ENCODE peak calls at places on chromosome 3, in four cellular contexts. C is GM12878, J is K562, W is A549. R is an unnamed sample.

GRCh38 chr3:58658508-58658907 is 8.1 kb downstream of the FAM3D start:
- DNase-seq in C (no peak), J (peak; percentile 21), W (no peak), R (no peak)

GRCh38 chr3:98556164-98557130 is 24.7 kb downstream of the GPR15 start:
- DNase-seq in C (peak; percentile 99), J (no peak), W (no peak), R (no peak)

GRCh38 chr3:106552401-106553043 is 683.7 kb upstream of the CBLB start:
- DNase-seq in C (no peak), J (no peak), W (no peak), R (no peak)

GRCh38 chr3:73399106-73399505 is 225.6 kb downstream of the PDZRN3 start:
- DNase-seq in C (no peak), J (no peak), W (no peak), R (no peak)

GRCh38 chr3:163722421-163722820 is 1355.9 kb downstream of the SI start:
- DNase-seq in C (no peak), J (no peak), W (no peak), R (no peak)

GRCh38 chr3:120177151-120177550 is 82.9 kb upstream of the GSK3B start:
- DNase-seq in C (no peak), J (no peak), W (peak; percentile 87), R (peak; percentile 22)

GRCh38 chr3:5250467-5251195 is 63.1 kb downstream of the EDEM1 start:
- DNase-seq in C (no peak), J (no peak), W (peak; percentile 33), R (peak; percentile 37)

GRCh38 chr3:188689101-188689574 is 482.6 kb upstream of the TPRG1 start:
- DNase-seq in C (no peak), J (no peak), W (no peak), R (no peak)

GRCh38 chr3:123518892-123519485 is 65.9 kb downstream of the HACD2 start:
- DNase-seq in C (no peak), J (no peak), W (no peak), R (no peak)

GRCh38 chr3:111173328-111173900 is 101.8 kb downstream of the NECTIN3 start:
- DNase-seq in C (no peak), J (no peak), W (no peak), R (no peak)

GRCh38 chr3:66210687-66211295 is 10.0 kb upstream of the SLC25A26 start:
- DNase-seq in C (no peak), J (no peak), W (no peak), R (no peak)

GRCh38 chr3:152147748-152148147 is 121.0 kb upstream of the MBNL1 start:
- DNase-seq in C (no peak), J (no peak), W (no peak), R (no peak)

GRCh38 chr3:180117381-180118163 is 80.8 kb upstream of the PEX5L start:
- DNase-seq in C (no peak), J (no peak), W (no peak), R (no peak)

GRCh38 chr3:151971194-151971771 is 97.8 kb downstream of the SUCNR1 start:
- DNase-seq in C (no peak), J (no peak), W (no peak), R (no peak)

GRCh38 chr3:144624656-144625055 is 653.0 kb downstream of the DIPK2A start:
- DNase-seq in C (no peak), J (no peak), W (no peak), R (no peak)

GRCh38 chr3:105930733-105931132 is 61.9 kb upstream of the CBLB start:
- DNase-seq in C (no peak), J (no peak), W (no peak), R (no peak)

GRCh38 chr3:187242435-187242834 is 45.1 kb downstream of the RTP1 start:
- DNase-seq in C (no peak), J (no peak), W (no peak), R (no peak)

GRCh38 chr3:65027335-65027734 is 339.5 kb upstream of the ADAMTS9 start:
- DNase-seq in C (no peak), J (no peak), W (no peak), R (no peak)

GRCh38 chr3:52423214-52423613 is 21.7 kb downstream of the SEMA3G start:
- DNase-seq in C (no peak), J (no peak), W (no peak), R (no peak)

GRCh38 chr3:48492461-48493202 is 11.3 kb downstream of the SHISA5 start:
- DNase-seq in C (no peak), J (no peak), W (no peak), R (no peak)

GRCh38 chr3:194585880-194586281 is 47.3 kb downstream of the TMEM44 start:
- DNase-seq in C (no peak), J (no peak), W (no peak), R (no peak)

GRCh38 chr3:50807266-50807665 is 132.5 kb downstream of the DOCK3 start:
- DNase-seq in C (no peak), J (no peak), W (no peak), R (no peak)

GRCh38 chr3:182393151-182393550 is 400.2 kb upstream of the ATP11B start:
- DNase-seq in C (no peak), J (no peak), W (no peak), R (no peak)

GRCh38 chr3:182392182-182392917 is 401.0 kb upstream of the ATP11B start:
- DNase-seq in C (no peak), J (no peak), W (no peak), R (no peak)

GRCh38 chr3:182385356-182385755 is 407.9 kb upstream of the ATP11B start:
- DNase-seq in C (no peak), J (no peak), W (no peak), R (no peak)

GRCh38 chr3:182388506-182388905 is 404.8 kb upstream of the ATP11B start:
- DNase-seq in C (no peak), J (no peak), W (no peak), R (no peak)

DNA sequence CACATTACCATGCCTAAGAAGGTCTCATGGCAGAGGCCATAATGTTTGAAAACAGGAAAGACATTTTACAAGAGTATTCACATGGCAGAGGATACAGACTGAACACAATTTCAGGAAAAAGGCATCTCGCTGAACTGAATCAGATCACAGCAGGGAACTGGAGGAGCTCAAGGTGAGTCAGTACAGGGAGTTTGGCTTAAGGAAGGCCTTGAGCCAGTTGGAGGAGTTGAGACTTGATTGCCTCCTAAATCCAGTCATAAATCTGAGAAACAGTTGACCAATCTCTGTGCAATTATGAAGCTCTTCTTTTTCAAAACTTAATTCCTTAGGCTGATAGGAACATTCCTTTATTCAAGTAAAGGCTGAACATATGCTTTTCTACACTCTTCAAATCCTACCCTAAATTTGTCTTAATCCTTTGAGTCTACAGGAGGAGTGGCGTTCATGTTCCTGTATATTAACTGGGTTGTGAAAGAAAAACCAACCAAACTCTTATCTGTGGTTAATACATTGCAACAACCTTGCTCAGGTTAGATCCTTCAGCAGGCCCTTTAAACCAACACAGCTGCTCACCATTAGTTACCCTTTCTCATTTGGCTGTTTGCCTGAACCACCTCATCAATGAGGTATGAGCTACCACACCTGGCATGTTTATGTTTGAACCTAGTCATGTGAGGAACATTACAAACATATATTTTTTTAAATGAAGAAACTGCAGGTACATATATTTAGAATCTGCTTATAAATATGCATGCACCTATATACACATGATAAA is 404.1 kb upstream of the ATP11B start:
- DNase-seq in C (no peak), J (no peak), W (no peak), R (no peak)
- TF ChIP-seq RCOR1 in C (no peak), J (no peak), W (no peak), R (no peak)

GRCh38 chr3:53612508-53612907 is 118.1 kb downstream of the CACNA1D start:
- DNase-seq in C (no peak), J (no peak), W (no peak), R (no peak)
- H3K4me1 ChIP-seq in C (no peaks in the 10 kb centered on the region), J (no peaks in the 10 kb centered on the region), W (no peaks in the 10 kb centered on the region), R (no peaks in the 10 kb centered on the region)

DNA sequence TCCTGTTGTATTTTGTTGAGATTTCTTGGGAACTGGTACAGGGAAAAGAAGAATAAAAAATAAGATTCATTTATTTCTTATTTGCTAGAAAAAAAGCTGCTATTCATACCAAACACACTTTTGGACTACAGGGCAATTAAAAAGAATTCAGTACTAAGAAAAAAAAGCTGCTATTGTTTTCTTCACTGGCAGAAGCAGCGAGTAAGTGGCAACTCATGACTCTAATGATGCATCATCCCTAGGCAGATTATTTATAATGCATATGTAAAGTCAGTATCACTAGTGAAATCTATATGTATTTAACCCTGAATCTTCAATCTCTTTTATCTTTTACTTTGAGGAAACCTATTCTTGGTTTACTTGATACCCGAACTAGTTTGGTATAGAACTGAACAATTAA is 15.2 kb downstream of the PFN2 start:
- DNase-seq in C (no peak), J (no peak), W (no peak), R (no peak)
- H3K27ac ChIP-seq in C (no peak overlapping the region), J (no peak overlapping the region), W (no peak overlapping the region), R (peak overlapping the region; percentile 95)

GRCh38 chr3:61573441-61573840 is 12.1 kb downstream of the PTPRG start:
- DNase-seq in C (no peak), J (no peak), W (no peak), R (no peak)

GRCh38 chr3:61572879-61573278 is 11.5 kb downstream of the PTPRG start:
- DNase-seq in C (no peak), J (no peak), W (no peak), R (no peak)

GRCh38 chr3:61577760-61578159 is 16.4 kb downstream of the PTPRG start:
- DNase-seq in C (no peak), J (no peak), W (no peak), R (no peak)

GRCh38 chr3:61575893-61576292 is 14.5 kb downstream of the PTPRG start:
- DNase-seq in C (no peak), J (no peak), W (no peak), R (no peak)

GRCh38 chr3:61574854-61575253 is 13.5 kb downstream of the PTPRG start:
- DNase-seq in C (no peak), J (no peak), W (no peak), R (no peak)
- TF ChIP-seq RCOR1 in C (no peak), J (no peak), W (no peak), R (no peak)

DNA sequence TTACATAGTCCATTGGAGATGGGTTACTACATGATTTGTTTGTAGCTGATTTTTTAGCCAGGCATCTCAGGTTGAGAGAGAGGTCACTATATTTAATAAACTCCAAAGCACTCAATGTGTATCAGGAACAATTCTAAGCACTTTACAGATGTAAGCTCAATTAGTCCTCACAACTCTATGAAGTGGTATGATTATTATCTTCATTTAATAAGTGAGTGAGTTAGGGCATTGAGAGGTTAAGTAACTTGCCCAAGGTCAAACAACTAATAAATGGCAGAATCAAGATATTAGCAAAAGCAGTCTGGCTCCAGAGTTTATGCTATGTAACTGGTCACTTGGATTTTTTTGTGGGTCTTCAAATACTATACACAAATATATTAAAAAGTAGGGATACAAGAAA is 56.3 kb upstream of the ABI3BP start:
- DNase-seq in C (no peak), J (no peak), W (no peak), R (no peak)
- H3K4me1 ChIP-seq in C (no peaks in the 10 kb centered on the region), J (no peaks in the 10 kb centered on the region), W (no peaks in the 10 kb centered on the region), R (peaks cover 6% of the 10 kb centered on the region)